ENCODE peak calls at places on chromosomes 5 and 9, in nine cellular contexts. M is uterus, P is HFFc6, Q is cardiac muscle cell, E is Peyer's patch, A is HCT116, S is foreskin fibroblast, L is AG04450, F is pancreas. D is an unnamed sample.

GRCh38 chr5:33639478-33639877 is 198.7 kb downstream of the TARS1 start:
- DNase-seq in M (no peak), P (no peak), Q (no peak), E (no peak), A (no peak), S (no peak), L (no peak), F (no peak), D (no peak)

GRCh38 chr9:27468000-27468399 is 56.1 kb upstream of the IFNK start:
- DNase-seq in M (no peak), P (no peak), Q (no peak), E (no peak), A (no peak), S (no peak), L (no peak), F (no peak), D (no peak)

GRCh38 chr5:149046196-149046829 is 16.5 kb downstream of the SH3TC2 start:
- DNase-seq in M (no peak), P (peak), Q (peak), E (no peak), A (no peak), S (peak), L (no peak), F (no peak), D (no peak)

GRCh38 chr9:5492965-5493364 is 17.4 kb upstream of the PDCD1LG2 start:
- DNase-seq in M (no peak), P (no peak), Q (no peak), E (no peak), A (no peak), S (peak), L (no peak), F (no peak), D (no peak)

GRCh38 chr9:114025196-114025753 is 52.8 kb downstream of the AMBP start:
- DNase-seq in M (peak), P (no peak), Q (peak), E (no peak), A (no peak), S (no peak), L (no peak), F (no peak), D (no peak)

GRCh38 chr9:7452378-7452777 is 347.2 kb downstream of the DMAC1 start:
- DNase-seq in M (no peak), P (peak), Q (peak), E (no peak), A (no peak), S (peak), L (peak), F (no peak), D (no peak)

GRCh38 chr5:112649882-112650281 is 87.8 kb upstream of the APC start:
- DNase-seq in M (no peak), P (no peak), Q (no peak), E (peak), A (no peak), S (no peak), L (no peak), F (peak), D (no peak)

GRCh38 chr5:160165137-160166068 is 46.2 kb upstream of the PWWP2A start:
- DNase-seq in M (peak), P (peak), Q (peak), E (peak), A (peak), S (peak), L (peak), F (peak), D (peak)

GRCh38 chr5:15261279-15261668 is 238.7 kb upstream of the FBXL7 start:
- DNase-seq in M (no peak), P (no peak), Q (no peak), E (no peak), A (no peak), S (peak), L (no peak), F (no peak), D (no peak)

GRCh38 chr5:73160239-73160671 is 12.7 kb upstream of the TMEM174 start:
- DNase-seq in M (no peak), P (no peak), Q (no peak), E (no peak), A (no peak), S (no peak), L (no peak), F (no peak), D (no peak)

GRCh38 chr9:82332018-82332773 is 343.6 kb downstream of the SPATA31D1 start:
- DNase-seq in M (no peak), P (peak), Q (peak), E (no peak), A (no peak), S (peak), L (peak), F (no peak), D (peak)

GRCh38 chr5:104199771-104200170 is 637.2 kb upstream of the NUDT12 start:
- DNase-seq in M (no peak), P (no peak), Q (no peak), E (no peak), A (no peak), S (no peak), L (no peak), F (no peak), D (no peak)

GRCh38 chr5:171980729-171981128 is 25.7 kb downstream of the FBXW11 start:
- DNase-seq in M (no peak), P (no peak), Q (no peak), E (no peak), A (no peak), S (no peak), L (no peak), F (no peak), D (no peak)

GRCh38 chr5:42309865-42310264 is 113.4 kb upstream of the GHR start:
- DNase-seq in M (no peak), P (no peak), Q (no peak), E (no peak), A (no peak), S (no peak), L (no peak), F (no peak), D (no peak)

GRCh38 chr5:147460380-147460779 is 49.5 kb downstream of the DPYSL3 start:
- DNase-seq in M (no peak), P (no peak), Q (no peak), E (no peak), A (no peak), S (no peak), L (no peak), F (no peak), D (no peak)

GRCh38 chr9:133237271-133237731 is 28.3 kb upstream of the OBP2B start:
- DNase-seq in M (no peak), P (no peak), Q (peak), E (no peak), A (no peak), S (no peak), L (no peak), F (no peak), D (no peak)

GRCh38 chr9:122053951-122054350 is 39.2 kb downstream of the TTLL11 start:
- DNase-seq in M (no peak), P (no peak), Q (no peak), E (no peak), A (no peak), S (peak), L (no peak), F (no peak), D (peak)

GRCh38 chr9:126055386-126055785 is 271.2 kb upstream of the MVB12B start:
- DNase-seq in M (no peak), P (peak), Q (peak), E (no peak), A (no peak), S (peak), L (no peak), F (no peak), D (no peak)

GRCh38 chr5:169098331-169099121 is 202.4 kb downstream of the SLIT3 start:
- DNase-seq in M (no peak), P (no peak), Q (no peak), E (no peak), A (no peak), S (no peak), L (no peak), F (no peak), D (no peak)

GRCh38 chr5:78916044-78916443 is 69.1 kb downstream of the ARSB start:
- DNase-seq in M (peak), P (no peak), Q (no peak), E (no peak), A (no peak), S (no peak), L (no peak), F (no peak), D (no peak)

GRCh38 chr9:128162215-128163026 is 2.4 kb downstream of the BBLN start:
- DNase-seq in M (no peak), P (no peak), Q (peak), E (no peak), A (no peak), S (peak), L (no peak), F (peak), D (no peak)

GRCh38 chr5:34736445-34737119 is 80.5 kb downstream of the RAI14 start:
- DNase-seq in M (no peak), P (no peak), Q (peak), E (no peak), A (peak), S (peak), L (no peak), F (no peak), D (no peak)

DNA sequence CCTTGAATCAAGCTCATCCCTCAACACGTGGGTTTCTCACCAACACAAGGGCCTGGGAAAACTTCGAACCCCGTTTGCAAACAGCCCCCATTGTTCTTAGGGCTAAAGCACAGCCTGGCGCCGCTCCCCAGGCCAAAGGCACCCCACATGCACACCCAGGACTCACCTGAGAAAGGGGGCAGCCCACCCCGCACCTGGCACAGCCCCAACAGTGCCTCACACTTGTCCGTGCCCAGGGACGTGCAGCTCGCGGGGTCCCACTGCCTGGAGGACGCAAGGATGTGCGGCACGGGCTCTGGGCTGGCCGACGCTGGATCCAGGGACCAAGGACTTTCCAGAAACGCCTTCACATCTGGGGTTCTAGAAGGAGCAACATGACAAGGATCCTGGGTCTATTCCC is 2.8 kb downstream of the SOHLH1 start:
- DNase-seq in M (no peak), P (no peak), Q (no peak), E (no peak), A (no peak), S (no peak), L (no peak), F (no peak), D (no peak)
- TF ChIP-seq CTCF in M (no peak), P (no peak), Q (no peak), E (no peak), A (no peak), S (no peak), L (no peak), F (no peak), D (no peak)

GRCh38 chr9:99426443-99426842 is 204.4 kb downstream of the SEC61B start:
- DNase-seq in M (no peak), P (no peak), Q (no peak), E (no peak), A (no peak), S (no peak), L (no peak), F (no peak), D (no peak)
- TF ChIP-seq CTCF in M (no peak), P (no peak), Q (no peak), E (no peak), A (peak), S (no peak), L (no peak), F (no peak), D (no peak)

DNA sequence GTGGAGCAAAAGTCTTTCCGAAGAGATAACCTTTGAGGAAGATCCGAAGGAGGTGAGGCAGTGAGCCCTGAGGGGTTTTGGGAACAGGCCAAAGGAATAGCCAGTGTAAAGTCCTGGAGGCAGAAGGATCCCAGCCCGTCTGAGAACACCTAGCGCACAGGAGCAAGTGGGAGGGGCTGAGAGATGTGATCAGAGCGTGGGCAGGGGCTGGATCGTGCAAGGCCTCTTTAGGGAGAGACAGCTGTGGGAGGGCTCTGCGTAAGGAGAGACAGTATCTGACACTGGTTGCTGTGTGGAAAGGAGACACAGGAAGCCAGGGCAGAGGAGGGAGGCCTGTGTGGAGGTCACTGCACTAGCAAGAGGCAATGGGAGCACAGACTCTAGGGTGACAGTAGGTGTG is 68.2 kb downstream of the BARX1 start:
- DNase-seq in M (no peak), P (no peak), Q (no peak), E (no peak), A (no peak), S (no peak), L (no peak), F (no peak), D (no peak)
- TF ChIP-seq CTCF in M (no peak), P (no peak), Q (no peak), E (no peak), A (no peak), S (no peak), L (no peak), F (no peak), D (no peak)

DNA sequence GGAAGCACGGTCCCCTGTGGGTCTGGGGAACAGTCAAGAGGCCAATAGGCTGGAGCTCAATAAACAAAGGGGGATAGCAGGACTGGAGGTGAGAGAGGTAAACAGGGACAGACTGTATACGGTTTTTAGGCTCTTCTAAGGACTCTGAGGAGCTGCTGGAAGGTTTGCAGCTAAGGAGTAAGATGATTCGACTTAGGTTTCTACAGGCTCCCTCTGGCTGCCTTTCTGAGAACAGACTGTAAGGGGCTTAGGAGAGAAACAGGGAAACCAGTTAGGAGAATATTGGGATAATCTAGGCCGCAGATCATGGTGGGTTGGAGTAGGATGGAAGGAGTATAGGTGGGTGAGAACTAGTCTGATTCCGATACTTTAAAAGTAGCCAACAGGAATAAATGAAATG is 10.4 kb downstream of the CDK5RAP2 start:
- DNase-seq in M (no peak), P (no peak), Q (no peak), E (no peak), A (no peak), S (no peak), L (no peak), F (no peak), D (no peak)
- TF ChIP-seq CTCF in M (no peak), P (no peak), Q (no peak), E (no peak), A (no peak), S (no peak), L (peak), F (no peak), D (peak)

DNA sequence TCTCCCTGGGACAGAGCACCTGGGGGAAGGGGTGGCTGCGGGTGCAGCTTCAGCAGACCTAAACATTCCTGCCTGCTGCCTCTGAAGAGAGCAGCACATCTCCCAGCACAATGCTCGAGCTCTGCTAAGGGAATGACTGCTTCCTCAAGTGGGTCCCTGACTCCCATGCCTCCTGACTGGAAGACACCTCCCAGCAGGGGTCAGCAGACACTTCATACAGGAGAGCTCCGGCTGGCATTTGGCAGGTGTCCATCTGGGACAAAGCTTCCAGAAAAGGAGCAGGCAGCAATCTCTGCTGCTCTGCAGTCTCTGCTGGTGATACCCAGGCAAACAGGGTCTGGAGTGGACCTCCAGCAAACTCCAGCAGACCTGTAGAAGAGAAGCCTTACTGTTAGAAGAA is 77.2 kb downstream of the SLCO6A1 start:
- DNase-seq in M (no peak), P (no peak), Q (no peak), E (no peak), A (peak), S (no peak), L (no peak), F (no peak), D (no peak)
- TF ChIP-seq CTCF in M (no peak), P (no peak), Q (no peak), E (no peak), A (peak), S (no peak), L (no peak), F (no peak), D (no peak)

DNA sequence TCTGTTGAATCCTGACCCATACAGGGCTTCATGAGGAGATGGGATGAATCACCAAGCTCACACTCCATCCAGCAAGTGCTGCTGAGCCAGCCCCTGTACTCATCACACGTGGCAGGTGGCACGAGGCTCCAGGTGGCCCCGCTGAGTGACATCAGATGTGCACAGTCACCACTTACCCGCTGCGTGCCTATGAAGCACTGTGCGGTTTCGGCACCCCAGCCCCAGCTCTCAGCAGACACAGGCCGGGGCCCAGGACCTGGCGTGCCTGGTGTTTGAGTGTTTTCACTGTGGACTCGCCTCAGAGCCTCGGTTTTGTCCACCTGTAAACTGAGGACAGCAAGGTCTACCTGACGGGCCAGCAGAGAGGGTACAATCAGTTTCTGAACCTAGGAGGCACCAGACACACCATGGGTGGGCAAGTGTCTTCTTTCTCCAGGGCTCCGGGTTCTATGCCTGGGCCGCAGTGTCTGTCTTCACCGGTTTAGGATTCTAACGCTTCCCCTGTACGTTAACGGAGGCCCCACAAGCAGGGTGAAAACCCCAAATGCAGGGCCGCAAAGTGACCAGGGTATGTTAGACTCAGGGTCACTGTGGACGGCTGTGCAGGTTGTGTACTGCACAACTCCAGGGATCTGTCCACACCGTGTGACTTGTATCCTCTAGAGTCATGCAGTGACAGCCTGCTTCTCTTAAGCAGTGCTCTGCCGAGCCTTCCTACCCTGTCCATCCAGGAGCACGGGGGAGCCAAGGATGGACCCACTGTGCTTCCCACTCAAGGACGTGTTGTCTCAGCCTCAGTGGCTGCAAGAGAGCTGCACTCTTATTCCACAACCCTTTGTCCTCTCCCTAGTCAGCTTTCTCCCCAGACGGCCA is 44.3 kb upstream of the COL5A1 start:
- DNase-seq in M (no peak), P (peak), Q (no peak), E (peak), A (no peak), S (peak), L (no peak), F (no peak), D (no peak)
- TF ChIP-seq CTCF in M (no peak), P (no peak), Q (no peak), E (no peak), A (no peak), S (no peak), L (no peak), F (no peak), D (no peak)

GRCh38 chr5:170860818-170861217 is 1.0 kb upstream of the RANBP17 start:
- DNase-seq in M (no peak), P (no peak), Q (no peak), E (no peak), A (no peak), S (no peak), L (no peak), F (no peak), D (no peak)

GRCh38 chr5:170861295-170861854 is 443 bp upstream of the RANBP17 start:
- DNase-seq in M (no peak), P (no peak), Q (no peak), E (no peak), A (no peak), S (peak), L (no peak), F (no peak), D (peak)

GRCh38 chr5:170863646-170864045 is 1.8 kb downstream of the RANBP17 start:
- DNase-seq in M (no peak), P (peak), Q (peak), E (no peak), A (no peak), S (peak), L (peak), F (no peak), D (no peak)

GRCh38 chr5:170860415-170860814 is 1.4 kb upstream of the RANBP17 start:
- DNase-seq in M (no peak), P (no peak), Q (no peak), E (no peak), A (no peak), S (no peak), L (no peak), F (no peak), D (no peak)

DNA sequence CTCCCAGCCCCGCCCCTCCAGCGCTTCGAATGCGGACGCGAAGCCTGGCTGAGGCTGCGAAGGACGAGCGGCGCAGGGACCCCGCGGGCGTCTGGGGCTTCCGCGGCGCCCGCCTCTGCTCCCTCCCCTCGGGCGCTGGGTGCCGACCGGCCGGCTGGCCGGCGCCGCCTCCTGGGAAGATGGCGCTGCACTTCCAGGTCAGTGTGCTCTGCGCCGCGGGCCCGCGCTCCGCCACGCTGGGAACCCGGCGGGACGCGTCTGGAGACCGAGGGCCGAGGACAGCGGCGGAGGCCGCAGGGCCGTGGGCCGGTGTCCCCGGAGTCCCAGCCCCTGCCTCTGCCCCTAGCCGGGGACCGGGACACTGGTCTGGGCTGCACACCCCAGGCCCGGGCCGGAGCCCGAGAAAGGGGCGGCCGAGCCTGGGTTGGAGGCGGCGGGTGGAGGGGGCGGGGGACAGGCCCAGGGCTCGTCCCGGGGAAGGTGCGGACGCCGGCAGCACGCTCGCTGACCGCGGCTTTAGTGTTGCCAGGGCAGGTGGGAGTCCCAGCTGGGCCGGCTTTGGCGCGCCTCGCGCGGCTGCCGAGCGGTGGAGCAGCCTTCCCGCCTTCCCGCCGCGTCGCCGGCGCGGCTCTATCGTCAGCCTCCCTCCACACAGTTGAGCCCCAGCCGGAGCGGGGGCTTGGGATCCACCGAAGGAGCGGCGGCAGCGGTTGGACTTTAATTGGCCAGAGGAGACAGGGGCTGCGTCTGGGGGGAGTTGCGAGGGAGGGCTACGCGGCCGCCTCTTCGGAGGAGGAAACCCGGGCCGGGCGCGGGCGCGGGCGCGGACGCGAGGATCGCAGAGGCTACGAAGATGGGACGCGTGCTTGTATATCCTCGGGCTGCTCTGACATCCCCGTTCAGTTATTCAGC is at the start of gene RANBP17:
- DNase-seq in M (no peak), P (peak), Q (peak), E (peak), A (peak), S (peak), L (no peak), F (peak), D (no peak)
- TF ChIP-seq CTCF in M (no peak), P (peak), Q (no peak), E (no peak), A (no peak), S (no peak), L (no peak), F (no peak), D (no peak)